ENCODE peak calls at places on chromosomes 12 and 14, in four cellular contexts. K is mesendoderm, V is neuronal stem cell, Z is H9. W is an unnamed sample.

GRCh38 chr12:49974231-49974675 is 1.5 kb downstream of the AQP6 start:
- DNase-seq in K (peak; percentile 54), V (no peak), Z (peak; percentile 71), W (peak; percentile 64)

GRCh38 chr12:131699434-131699833 is 11.5 kb upstream of the SFSWAP start:
- DNase-seq in K (no peak), Z (no peak), V (no peak), W (no peak)

GRCh38 chr12:78951746-78952532 is 87.4 kb downstream of the SYT1 start:
- DNase-seq in K (no peak), Z (no peak), V (peak; percentile 9), W (no peak)

GRCh38 chr12:6867407-6868210 is at the start of gene TPI1:
- DNase-seq in Z (peak; percentile 90), K (peak; percentile 80), V (no peak), W (peak; percentile 74)

GRCh38 chr12:53424626-53425514 is 1.2 kb downstream of the AMHR2 start:
- DNase-seq in K (peak; percentile 80), V (no peak), Z (no peak), W (no peak)

GRCh38 chr12:49559011-49559675 is 8.8 kb downstream of the MCRS1 start:
- DNase-seq in K (no peak), Z (no peak), V (no peak), W (no peak)

GRCh38 chr14:102539544-102540309 is 30.2 kb upstream of the ANKRD9 start:
- DNase-seq in V (no peak), Z (no peak), K (no peak), W (peak; percentile 58)

GRCh38 chr14:51828017-51828797 is 32.2 kb upstream of the GNG2 start:
- DNase-seq in V (no peak), Z (no peak), K (peak; percentile 74), W (peak; percentile 62)

GRCh38 chr14:99737451-99737951 is 53.4 kb downstream of the CYP46A1 start:
- DNase-seq in K (no peak), Z (no peak), V (no peak), W (no peak)

GRCh38 chr12:112891093-112892024 is 15.4 kb upstream of the OAS1 start:
- DNase-seq in Z (no peak), V (no peak), K (peak; percentile 64), W (no peak)

GRCh38 chr14:67269338-67270060 is 28.3 kb downstream of the PALS1 start:
- DNase-seq in V (peak; percentile 55), K (peak; percentile 77), Z (no peak), W (peak; percentile 87)

GRCh38 chr12:54431911-54432814 is 13.1 kb upstream of the ITGA5 start:
- DNase-seq in Z (peak; percentile 82), V (no peak), K (peak; percentile 99), W (peak; percentile 80)

GRCh38 chr12:113136990-113137511 is 1.5 kb upstream of the RASAL1 start:
- DNase-seq in Z (no peak), K (no peak), V (no peak), W (no peak)

GRCh38 chr14:22313172-22313801 is 275.7 kb downstream of the DAD1 start:
- DNase-seq in V (no peak), Z (no peak), K (no peak), W (peak; percentile 70)

GRCh38 chr14:51211149-51211548 is 28.9 kb upstream of the TMX1 start:
- DNase-seq in K (no peak), V (no peak), Z (no peak), W (peak; percentile 28)

GRCh38 chr12:24997970-24998582 is 49.2 kb upstream of the BCAT1 start:
- DNase-seq in Z (no peak), K (no peak), V (no peak), W (peak; percentile 91)

GRCh38 chr12:13437541-13437940 is 241.0 kb downstream of the EMP1 start:
- DNase-seq in Z (no peak), K (no peak), V (no peak), W (no peak)

GRCh38 chr12:9786726-9787339 is 26.1 kb upstream of the CD69 start:
- DNase-seq in K (no peak), Z (no peak), V (no peak), W (no peak)

GRCh38 chr14:64684091-64684490 is 20.1 kb upstream of the PLEKHG3 start:
- DNase-seq in Z (no peak), K (no peak), V (no peak), W (peak; percentile 73)

GRCh38 chr12:124160102-124160501 is 134.8 kb upstream of the RFLNA start:
- DNase-seq in Z (no peak), V (no peak), K (no peak), W (no peak)

GRCh38 chr14:32593290-32593942 is 264.3 kb downstream of the AKAP6 start:
- DNase-seq in V (no peak), K (peak; percentile 51), Z (no peak), W (peak; percentile 69)

GRCh38 chr12:79086546-79086945 is 222.0 kb downstream of the SYT1 start:
- DNase-seq in Z (no peak), V (no peak), K (no peak), W (no peak)

GRCh38 chr14:78088941-78089340 is 81.2 kb upstream of the NRXN3 start:
- DNase-seq in V (no peak), K (peak; percentile 40), Z (peak; percentile 50), W (no peak)

GRCh38 chr12:12608557-12608957 is 3.1 kb upstream of the CREBL2 start:
- DNase-seq in K (no peak), Z (no peak), V (no peak), W (peak; percentile 17)

GRCh38 chr14:61177279-61178225 is 103.6 kb downstream of the TMEM30B start:
- DNase-seq in V (no peak), Z (peak; percentile 50), K (peak; percentile 83), W (peak; percentile 31)

GRCh38 chr14:46250113-46250703 is 401.4 kb downstream of the RPL10L start:
- DNase-seq in Z (no peak), V (no peak), K (peak; percentile 43), W (no peak)

GRCh38 chr14:89027097-89027740 is 202.8 kb downstream of the TTC8 start:
- DNase-seq in K (peak; percentile 59), Z (peak; percentile 70), V (peak; percentile 57), W (peak; percentile 33)

GRCh38 chr12:29320295-29321090 is 60.5 kb downstream of the ERGIC2 start:
- DNase-seq in K (no peak), Z (no peak), V (no peak), W (peak; percentile 93)

GRCh38 chr12:22530-23201 is 43.9 kb upstream of the IQSEC3 start:
- DNase-seq in Z (no peak), K (no peak), V (no peak), W (no peak)

GRCh38 chr12:103672401-103673119 is 85.5 kb downstream of the STAB2 start:
- DNase-seq in V (no peak), Z (no peak), K (no peak), W (peak; percentile 30)

GRCh38 chr12:104263026-104263425 is 40.5 kb upstream of the EID3 start:
- DNase-seq in Z (no peak), K (no peak), V (no peak), W (no peak)

GRCh38 chr12:46830731-46831334 is 5.0 kb upstream of the SLC38A4 start:
- DNase-seq in K (peak; percentile 14), V (peak; percentile 5), Z (peak; percentile 63), W (no peak)

GRCh38 chr14:20808084-20808483 is 5.4 kb upstream of the RNASE1 start:
- DNase-seq in V (no peak), K (no peak), Z (no peak), W (no peak)

GRCh38 chr14:22276913-22277816 is 311.9 kb downstream of the DAD1 start:
- DNase-seq in Z (no peak), K (peak; percentile 38), V (no peak), W (peak; percentile 35)

GRCh38 chr14:100159107-100159864 is at the start of gene DEGS2:
- DNase-seq in V (no peak), Z (peak; percentile 79), K (peak; percentile 43), W (no peak)

GRCh38 chr12:93742086-93742934 is 65.1 kb downstream of the CRADD start:
- DNase-seq in K (peak; percentile 81), Z (peak; percentile 59), V (peak; percentile 36), W (peak; percentile 60)

GRCh38 chr12:93743229-93743998 is 66.2 kb downstream of the CRADD start:
- DNase-seq in V (no peak), Z (no peak), K (no peak), W (no peak)

GRCh38 chr12:93740721-93741120 is 63.5 kb downstream of the CRADD start:
- DNase-seq in V (no peak), K (no peak), Z (no peak), W (peak; percentile 6)

GRCh38 chr12:93743999-93744689 is 67.0 kb downstream of the CRADD start:
- DNase-seq in K (no peak), V (no peak), Z (no peak), W (no peak)

DNA sequence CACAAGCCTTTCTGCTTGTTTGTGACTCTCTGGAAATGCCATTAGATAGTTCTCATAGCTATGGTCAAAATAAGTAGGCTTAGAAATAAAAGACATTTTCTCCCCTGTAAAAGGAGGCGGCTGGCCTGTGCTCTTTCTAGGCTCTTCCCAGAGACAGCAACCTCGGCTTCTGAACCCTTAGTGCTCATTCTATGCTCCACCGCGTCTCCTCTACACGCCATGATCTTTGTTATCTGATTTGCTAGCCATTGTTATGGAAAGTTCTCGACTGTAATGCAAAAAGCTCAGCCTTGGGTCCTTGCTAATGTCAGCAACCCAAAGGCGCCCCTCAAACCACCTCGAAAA is 64.5 kb downstream of the CRADD start:
- DNase-seq in K (peak; percentile 90), V (peak; percentile 30), Z (peak; percentile 88), W (no peak)
- H4K8ac ChIP-seq in K (no peak overlapping the region), V (no peak overlapping the region), Z (no peak overlapping the region), W (peak overlapping the region; percentile 37)

GRCh38 chr14:85934886-85935254 is 404.9 kb downstream of the FLRT2 start:
- DNase-seq in V (no peak), K (no peak), Z (no peak), W (no peak)

GRCh38 chr14:85934123-85934885 is 404.4 kb downstream of the FLRT2 start:
- DNase-seq in V (no peak), K (no peak), Z (no peak), W (no peak)
- H4K8ac ChIP-seq in V (no peak overlapping the region), K (no peak overlapping the region), Z (no peak overlapping the region), W (no peak overlapping the region)

GRCh38 chr12:125184213-125184952 is 119.1 kb downstream of the AACS start:
- DNase-seq in V (no peak), Z (no peak), K (no peak), W (no peak)

GRCh38 chr12:125187148-125187733 is 122.0 kb downstream of the AACS start:
- DNase-seq in V (no peak), Z (no peak), K (no peak), W (no peak)

GRCh38 chr12:125186471-125187147 is 121.4 kb downstream of the AACS start:
- DNase-seq in Z (no peak), V (no peak), K (no peak), W (no peak)

GRCh38 chr12:125185311-125185739 is 120.1 kb downstream of the AACS start:
- DNase-seq in K (peak; percentile 83), Z (peak; percentile 81), V (peak; percentile 79), W (no peak)

GRCh38 chr12:125185740-125186470 is 120.7 kb downstream of the AACS start:
- DNase-seq in K (peak; percentile 93), V (peak; percentile 88), Z (peak; percentile 96), W (peak; percentile 44)
- H4K8ac ChIP-seq in K (no peak within 1 kb of the TSS), V (peak within 1 kb of the TSS; percentile 44), Z (no peak within 1 kb of the TSS), W (no peak within 1 kb of the TSS)

GRCh38 chr12:109097140-109097434 is 310 bp upstream of the UNG start:
- DNase-seq in V (no peak), Z (no peak), K (no peak), W (no peak)

GRCh38 chr12:109098142-109098652 is 800 bp downstream of the UNG start:
- DNase-seq in K (no peak), V (no peak), Z (no peak), W (peak; percentile 60)

GRCh38 chr12:109098671-109099070 is 1.3 kb downstream of the UNG start:
- DNase-seq in V (no peak), Z (no peak), K (peak; percentile 28), W (no peak)

GRCh38 chr12:109099426-109100020 is 2.1 kb downstream of the UNG start:
- DNase-seq in V (no peak), Z (no peak), K (no peak), W (no peak)

GRCh38 chr12:109097435-109098141 is at the start of gene UNG:
- DNase-seq in V (peak; percentile 95), K (peak; percentile 97), Z (peak; percentile 97), W (peak; percentile 91)
- H4K8ac ChIP-seq in V (no peak within 1 kb of the TSS), K (no peak within 1 kb of the TSS), Z (no peak within 1 kb of the TSS), W (peak within 1 kb of the TSS; percentile 51)